ENCODE peak calls at places on chromosomes 1 and 21, in eight cellular contexts. One of them, this sample, is unnamed. For H3K4me1 and H3K27me3, the result is how much of the 10 kb centered on the place peaks cover.

GRCh38 chr1:223363856-223364684 is at the start of gene SUSD4:
- DNase-seq in fibroblast of lung: no peak
- DNase-seq in ovary: peak
- DNase-seq in hepatocyte: peak
- DNase-seq in adrenal gland: peak
- DNase-seq in breast epithelium: no peak
- DNase-seq in neural progenitor cell: peak
- DNase-seq in cardiac muscle cell: no peak
- DNase-seq in this sample: peak

GRCh38 chr1:10561955-10562354 is 87.2 kb downstream of the PEX14 start:
- DNase-seq in fibroblast of lung: no peak
- DNase-seq in ovary: no peak
- DNase-seq in hepatocyte: no peak
- DNase-seq in adrenal gland: no peak
- DNase-seq in breast epithelium: no peak
- DNase-seq in neural progenitor cell: no peak
- DNase-seq in cardiac muscle cell: no peak
- DNase-seq in this sample: no peak

GRCh38 chr1:15501208-15502032 is 22.6 kb downstream of the CASP9 start:
- DNase-seq in fibroblast of lung: peak
- DNase-seq in ovary: peak
- DNase-seq in hepatocyte: peak
- DNase-seq in adrenal gland: peak
- DNase-seq in breast epithelium: no peak
- DNase-seq in neural progenitor cell: peak
- DNase-seq in cardiac muscle cell: peak
- DNase-seq in this sample: peak

GRCh38 chr1:45375104-45376090 is 35.2 kb upstream of the MUTYH start:
- DNase-seq in fibroblast of lung: peak
- DNase-seq in ovary: no peak
- DNase-seq in hepatocyte: no peak
- DNase-seq in adrenal gland: no peak
- DNase-seq in breast epithelium: no peak
- DNase-seq in neural progenitor cell: no peak
- DNase-seq in cardiac muscle cell: no peak
- DNase-seq in this sample: no peak

GRCh38 chr1:223887724-223888428 is 42.1 kb upstream of the TP53BP2 start:
- DNase-seq in fibroblast of lung: peak
- DNase-seq in ovary: no peak
- DNase-seq in hepatocyte: peak
- DNase-seq in adrenal gland: peak
- DNase-seq in breast epithelium: no peak
- DNase-seq in neural progenitor cell: no peak
- DNase-seq in cardiac muscle cell: peak
- DNase-seq in this sample: peak

GRCh38 chr1:23100074-23100748 is 68.4 kb downstream of the LUZP1 start:
- DNase-seq in fibroblast of lung: peak
- DNase-seq in ovary: no peak
- DNase-seq in hepatocyte: peak
- DNase-seq in adrenal gland: peak
- DNase-seq in breast epithelium: no peak
- DNase-seq in neural progenitor cell: peak
- DNase-seq in cardiac muscle cell: peak
- DNase-seq in this sample: peak

GRCh38 chr21:39020751-39021474 is 162.3 kb downstream of the PSMG1 start:
- DNase-seq in fibroblast of lung: peak
- DNase-seq in ovary: peak
- DNase-seq in hepatocyte: no peak
- DNase-seq in adrenal gland: no peak
- DNase-seq in breast epithelium: no peak
- DNase-seq in neural progenitor cell: no peak
- DNase-seq in cardiac muscle cell: peak
- DNase-seq in this sample: peak

GRCh38 chr1:196797891-196798290 is 21.6 kb upstream of the CFHR1 start:
- DNase-seq in fibroblast of lung: no peak
- DNase-seq in ovary: no peak
- DNase-seq in hepatocyte: no peak
- DNase-seq in adrenal gland: no peak
- DNase-seq in breast epithelium: no peak
- DNase-seq in neural progenitor cell: no peak
- DNase-seq in cardiac muscle cell: no peak
- DNase-seq in this sample: no peak

GRCh38 chr1:44390277-44390676 is 14.8 kb upstream of the RNF220 start:
- DNase-seq in fibroblast of lung: peak
- DNase-seq in ovary: no peak
- DNase-seq in hepatocyte: peak
- DNase-seq in adrenal gland: no peak
- DNase-seq in breast epithelium: no peak
- DNase-seq in neural progenitor cell: no peak
- DNase-seq in cardiac muscle cell: peak
- DNase-seq in this sample: peak

GRCh38 chr1:248905949-248906740 is at the start of gene PGBD2:
- DNase-seq in fibroblast of lung: peak
- DNase-seq in ovary: peak
- DNase-seq in hepatocyte: peak
- DNase-seq in adrenal gland: peak
- DNase-seq in breast epithelium: peak
- DNase-seq in neural progenitor cell: peak
- DNase-seq in cardiac muscle cell: peak
- DNase-seq in this sample: peak

GRCh38 chr1:2352341-2353214 is 38.8 kb downstream of the MORN1 start:
- DNase-seq in fibroblast of lung: no peak
- DNase-seq in ovary: peak
- DNase-seq in hepatocyte: no peak
- DNase-seq in adrenal gland: no peak
- DNase-seq in breast epithelium: no peak
- DNase-seq in neural progenitor cell: no peak
- DNase-seq in cardiac muscle cell: no peak
- DNase-seq in this sample: no peak

GRCh38 chr1:59100975-59101374 is 195.9 kb upstream of the FGGY start:
- DNase-seq in fibroblast of lung: no peak
- DNase-seq in ovary: no peak
- DNase-seq in hepatocyte: no peak
- DNase-seq in adrenal gland: peak
- DNase-seq in breast epithelium: no peak
- DNase-seq in neural progenitor cell: no peak
- DNase-seq in cardiac muscle cell: no peak
- DNase-seq in this sample: no peak

GRCh38 chr1:213996320-213997022 is 8.7 kb downstream of the PROX1 start:
- DNase-seq in fibroblast of lung: peak
- DNase-seq in ovary: peak
- DNase-seq in hepatocyte: no peak
- DNase-seq in adrenal gland: peak
- DNase-seq in breast epithelium: no peak
- DNase-seq in neural progenitor cell: no peak
- DNase-seq in cardiac muscle cell: peak
- DNase-seq in this sample: no peak

GRCh38 chr1:93960641-93961147 is 51.5 kb upstream of the GCLM start:
- DNase-seq in fibroblast of lung: no peak
- DNase-seq in ovary: no peak
- DNase-seq in hepatocyte: peak
- DNase-seq in adrenal gland: peak
- DNase-seq in breast epithelium: no peak
- DNase-seq in neural progenitor cell: no peak
- DNase-seq in cardiac muscle cell: no peak
- DNase-seq in this sample: peak

GRCh38 chr1:20719261-20719660 is 1.5 kb upstream of the KIF17 start:
- DNase-seq in fibroblast of lung: no peak
- DNase-seq in ovary: peak
- DNase-seq in hepatocyte: no peak
- DNase-seq in adrenal gland: no peak
- DNase-seq in breast epithelium: no peak
- DNase-seq in neural progenitor cell: no peak
- DNase-seq in cardiac muscle cell: no peak
- DNase-seq in this sample: no peak

GRCh38 chr1:99266731-99267130 is 2.4 kb downstream of the PLPPR4 start:
- DNase-seq in fibroblast of lung: peak
- DNase-seq in ovary: no peak
- DNase-seq in hepatocyte: no peak
- DNase-seq in adrenal gland: no peak
- DNase-seq in breast epithelium: no peak
- DNase-seq in neural progenitor cell: no peak
- DNase-seq in cardiac muscle cell: peak
- DNase-seq in this sample: no peak

GRCh38 chr1:30265127-30266070 is 458.0 kb downstream of the MATN1 start:
- DNase-seq in fibroblast of lung: no peak
- DNase-seq in ovary: no peak
- DNase-seq in hepatocyte: no peak
- DNase-seq in adrenal gland: no peak
- DNase-seq in breast epithelium: no peak
- DNase-seq in neural progenitor cell: no peak
- DNase-seq in cardiac muscle cell: no peak
- DNase-seq in this sample: no peak

GRCh38 chr1:69929278-69930057 is 275.9 kb downstream of the LRRC40 start:
- DNase-seq in fibroblast of lung: peak
- DNase-seq in ovary: no peak
- DNase-seq in hepatocyte: no peak
- DNase-seq in adrenal gland: no peak
- DNase-seq in breast epithelium: no peak
- DNase-seq in neural progenitor cell: no peak
- DNase-seq in cardiac muscle cell: peak
- DNase-seq in this sample: peak

GRCh38 chr1:203153989-203154821 is 21.4 kb downstream of the MYBPH start:
- DNase-seq in fibroblast of lung: no peak
- DNase-seq in ovary: no peak
- DNase-seq in hepatocyte: no peak
- DNase-seq in adrenal gland: no peak
- DNase-seq in breast epithelium: no peak
- DNase-seq in neural progenitor cell: no peak
- DNase-seq in cardiac muscle cell: peak
- DNase-seq in this sample: peak

GRCh38 chr1:201530741-201531521 is 8.0 kb upstream of the NAV1 start:
- DNase-seq in fibroblast of lung: peak
- DNase-seq in ovary: peak
- DNase-seq in hepatocyte: peak
- DNase-seq in adrenal gland: peak
- DNase-seq in breast epithelium: peak
- DNase-seq in neural progenitor cell: peak
- DNase-seq in cardiac muscle cell: peak
- DNase-seq in this sample: peak

GRCh38 chr1:2346691-2347408 is 44.5 kb downstream of the MORN1 start:
- DNase-seq in fibroblast of lung: no peak
- DNase-seq in ovary: peak
- DNase-seq in hepatocyte: no peak
- DNase-seq in adrenal gland: no peak
- DNase-seq in breast epithelium: peak
- DNase-seq in neural progenitor cell: no peak
- DNase-seq in cardiac muscle cell: no peak
- DNase-seq in this sample: no peak

GRCh38 chr1:78387872-78388271 is 102.9 kb upstream of the PTGFR start:
- DNase-seq in fibroblast of lung: no peak
- DNase-seq in ovary: no peak
- DNase-seq in hepatocyte: no peak
- DNase-seq in adrenal gland: no peak
- DNase-seq in breast epithelium: no peak
- DNase-seq in neural progenitor cell: no peak
- DNase-seq in cardiac muscle cell: peak
- DNase-seq in this sample: no peak

GRCh38 chr1:36153476-36153875 is 2.5 kb upstream of the MAP7D1 start:
- DNase-seq in fibroblast of lung: no peak
- DNase-seq in ovary: no peak
- DNase-seq in hepatocyte: no peak
- DNase-seq in adrenal gland: no peak
- DNase-seq in breast epithelium: no peak
- DNase-seq in neural progenitor cell: no peak
- DNase-seq in cardiac muscle cell: no peak
- DNase-seq in this sample: no peak
- H3K4me1 ChIP-seq in fibroblast of lung: under half
- H3K4me1 ChIP-seq in ovary: under half
- H3K4me1 ChIP-seq in hepatocyte: under half
- H3K4me1 ChIP-seq in adrenal gland: half or more
- H3K4me1 ChIP-seq in breast epithelium: under half
- H3K4me1 ChIP-seq in neural progenitor cell: under half
- H3K4me1 ChIP-seq in cardiac muscle cell: under half
- H3K4me1 ChIP-seq in this sample: under half

GRCh38 chr1:235651170-235651806 is 1.7 kb upstream of the GNG4 start:
- DNase-seq in fibroblast of lung: no peak
- DNase-seq in ovary: no peak
- DNase-seq in hepatocyte: no peak
- DNase-seq in adrenal gland: no peak
- DNase-seq in breast epithelium: no peak
- DNase-seq in neural progenitor cell: no peak
- DNase-seq in cardiac muscle cell: no peak
- DNase-seq in this sample: no peak
- H3K27me3 ChIP-seq in fibroblast of lung: under half
- H3K27me3 ChIP-seq in ovary: under half
- H3K27me3 ChIP-seq in hepatocyte: under half
- H3K27me3 ChIP-seq in adrenal gland: under half
- H3K27me3 ChIP-seq in breast epithelium: under half
- H3K27me3 ChIP-seq in neural progenitor cell: under half
- H3K27me3 ChIP-seq in cardiac muscle cell: half or more
- H3K27me3 ChIP-seq in this sample: under half

GRCh38 chr1:25779894-25780293 is 20.1 kb upstream of the SELENON start:
- DNase-seq in fibroblast of lung: no peak
- DNase-seq in ovary: no peak
- DNase-seq in hepatocyte: no peak
- DNase-seq in adrenal gland: no peak
- DNase-seq in breast epithelium: no peak
- DNase-seq in neural progenitor cell: no peak
- DNase-seq in cardiac muscle cell: no peak
- DNase-seq in this sample: no peak
- TF ChIP-seq CTCF in fibroblast of lung: no peak
- TF ChIP-seq CTCF in ovary: no peak
- TF ChIP-seq CTCF in hepatocyte: no peak
- TF ChIP-seq CTCF in adrenal gland: no peak
- TF ChIP-seq CTCF in breast epithelium: no peak
- TF ChIP-seq CTCF in neural progenitor cell: no peak
- TF ChIP-seq CTCF in cardiac muscle cell: no peak
- TF ChIP-seq CTCF in this sample: no peak

GRCh38 chr1:54381524-54381923 is 24.7 kb downstream of the SSBP3 start:
- DNase-seq in fibroblast of lung: no peak
- DNase-seq in ovary: no peak
- DNase-seq in hepatocyte: no peak
- DNase-seq in adrenal gland: no peak
- DNase-seq in breast epithelium: no peak
- DNase-seq in neural progenitor cell: no peak
- DNase-seq in cardiac muscle cell: no peak
- DNase-seq in this sample: no peak

GRCh38 chr1:54378157-54378883 is 27.9 kb downstream of the SSBP3 start:
- DNase-seq in fibroblast of lung: no peak
- DNase-seq in ovary: no peak
- DNase-seq in hepatocyte: no peak
- DNase-seq in adrenal gland: no peak
- DNase-seq in breast epithelium: no peak
- DNase-seq in neural progenitor cell: peak
- DNase-seq in cardiac muscle cell: no peak
- DNase-seq in this sample: no peak

GRCh38 chr1:54378884-54379445 is 27.2 kb downstream of the SSBP3 start:
- DNase-seq in fibroblast of lung: no peak
- DNase-seq in ovary: no peak
- DNase-seq in hepatocyte: no peak
- DNase-seq in adrenal gland: no peak
- DNase-seq in breast epithelium: no peak
- DNase-seq in neural progenitor cell: no peak
- DNase-seq in cardiac muscle cell: no peak
- DNase-seq in this sample: no peak

GRCh38 chr1:54380285-54380882 is 25.8 kb downstream of the SSBP3 start:
- DNase-seq in fibroblast of lung: no peak
- DNase-seq in ovary: no peak
- DNase-seq in hepatocyte: no peak
- DNase-seq in adrenal gland: peak
- DNase-seq in breast epithelium: no peak
- DNase-seq in neural progenitor cell: no peak
- DNase-seq in cardiac muscle cell: no peak
- DNase-seq in this sample: no peak

GRCh38 chr1:54379481-54380284 is 26.5 kb downstream of the SSBP3 start:
- DNase-seq in fibroblast of lung: peak
- DNase-seq in ovary: peak
- DNase-seq in hepatocyte: no peak
- DNase-seq in adrenal gland: peak
- DNase-seq in breast epithelium: no peak
- DNase-seq in neural progenitor cell: peak
- DNase-seq in cardiac muscle cell: peak
- DNase-seq in this sample: no peak
- H3K4me1 ChIP-seq in fibroblast of lung: under half
- H3K4me1 ChIP-seq in ovary: under half
- H3K4me1 ChIP-seq in hepatocyte: under half
- H3K4me1 ChIP-seq in adrenal gland: half or more
- H3K4me1 ChIP-seq in breast epithelium: under half
- H3K4me1 ChIP-seq in neural progenitor cell: half or more
- H3K4me1 ChIP-seq in cardiac muscle cell: half or more
- H3K4me1 ChIP-seq in this sample: under half